ENCODE peak calls at places on chromosomes 7 and 10, in eight cellular contexts. Q is tibial nerve; X is CD8-positive, alpha-beta T cell; C is fibroblast of lung; I is mammary epithelial cell; G is pancreas; B is astrocyte; O is K562. D is an unnamed sample.

GRCh38 chr7:46943996-46944395 is 637.9 kb downstream of the TNS3 start:
- DNase-seq in C (no peak), G (no peak), I (no peak), Q (no peak), O (no peak), B (no peak), X (no peak), D (no peak)

GRCh38 chr7:30428586-30429530 is 49.7 kb downstream of the NOD1 start:
- DNase-seq in C (no peak), I (no peak), G (no peak), X (no peak), B (no peak), Q (no peak), O (no peak), D (no peak)

GRCh38 chr10:119597405-119598186 is 832 bp upstream of the TIAL1 start:
- DNase-seq in C (no peak), B (no peak), G (no peak), Q (no peak), X (no peak), I (no peak), O (no peak), D (no peak)

GRCh38 chr10:127556911-127557310 is 7.8 kb downstream of the NPS start:
- DNase-seq in G (no peak), C (no peak), I (peak; percentile 6), X (no peak), O (no peak), Q (no peak), B (no peak), D (no peak)

GRCh38 chr7:143341842-143342241 is 20.7 kb downstream of the FAM131B start:
- DNase-seq in B (no peak), G (no peak), O (no peak), I (no peak), Q (no peak), C (no peak), X (no peak), D (no peak)

GRCh38 chr7:77691892-77692491 is 4.3 kb upstream of the RSBN1L start:
- DNase-seq in O (no peak), G (no peak), I (no peak), C (no peak), B (no peak), Q (no peak), X (no peak), D (no peak)

GRCh38 chr10:12984165-12984747 is 17.3 kb downstream of the CCDC3 start:
- DNase-seq in G (no peak), Q (no peak), B (peak; percentile 79), C (peak; percentile 29), O (no peak), I (no peak), X (no peak), D (no peak)

GRCh38 chr7:45975847-45976484 is 54.9 kb upstream of the IGFBP3 start:
- DNase-seq in Q (no peak), G (no peak), O (no peak), X (no peak), C (no peak), I (no peak), B (no peak), D (no peak)

GRCh38 chr7:117259626-117260025 is 63.2 kb downstream of the WNT2 start:
- DNase-seq in B (peak; percentile 64), Q (no peak), X (no peak), O (no peak), I (peak; percentile 26), G (no peak), C (peak; percentile 18), D (no peak)

GRCh38 chr7:94397721-94398120 is 3.0 kb downstream of the COL1A2 start:
- DNase-seq in X (no peak), B (no peak), C (no peak), I (no peak), O (no peak), Q (no peak), G (no peak), D (no peak)

GRCh38 chr7:1674161-1675035 is 4.3 kb downstream of the ELFN1 start:
- DNase-seq in I (no peak), O (no peak), B (no peak), Q (no peak), X (no peak), C (no peak), G (no peak), D (peak; percentile 6)

GRCh38 chr7:20284398-20285143 is 46.1 kb upstream of the ITGB8 start:
- DNase-seq in C (no peak), X (no peak), O (no peak), I (peak; percentile 75), G (no peak), B (no peak), Q (no peak), D (no peak)

GRCh38 chr10:21194510-21194993 is 297.4 kb upstream of the NEBL start:
- DNase-seq in B (no peak), O (no peak), C (peak; percentile 73), X (no peak), G (no peak), Q (no peak), I (peak; percentile 63), D (no peak)

GRCh38 chr10:17835688-17836087 is 26.5 kb downstream of the MRC1 start:
- DNase-seq in C (peak; percentile 56), X (no peak), I (peak; percentile 82), O (no peak), G (no peak), Q (no peak), B (peak; percentile 94), D (no peak)

GRCh38 chr10:68231106-68231901 is 609 bp downstream of the ATOH7 start:
- DNase-seq in O (peak; percentile 80), I (peak; percentile 55), B (peak; percentile 64), C (peak; percentile 72), X (peak; percentile 1), G (peak; percentile 84), Q (peak; percentile 11), D (peak; percentile 33)

GRCh38 chr7:98870071-98870651 is 347 bp upstream of the TMEM130 start:
- DNase-seq in I (peak; percentile 34), O (peak; percentile 68), G (no peak), C (peak; percentile 16), Q (no peak), X (peak; percentile 34), B (peak; percentile 47), D (peak; percentile 33)

GRCh38 chr10:54318470-54318869 is 482.6 kb downstream of the PCDH15 start:
- DNase-seq in O (no peak), B (no peak), I (no peak), C (no peak), G (no peak), Q (no peak), X (no peak), D (no peak)

GRCh38 chr10:27558612-27559020 is 54.5 kb downstream of the RAB18 start:
- DNase-seq in B (peak; percentile 19), I (peak; percentile 40), O (peak; percentile 60), C (peak; percentile 76), X (no peak), Q (peak; percentile 49), G (no peak), D (no peak)

GRCh38 chr7:28355553-28356319 is 56.6 kb upstream of the CREB5 start:
- DNase-seq in C (no peak), G (no peak), Q (no peak), X (no peak), B (peak; percentile 24), O (no peak), I (no peak), D (no peak)

GRCh38 chr7:102019461-102019860 is 202.0 kb downstream of the CUX1 start:
- DNase-seq in O (no peak), I (no peak), X (no peak), G (no peak), B (no peak), Q (no peak), C (no peak), D (no peak)
- H3K36me3 ChIP-seq in O (peaks cover 6% of the 10 kb centered on the region), I (no peaks in the 10 kb centered on the region), X (no peaks in the 10 kb centered on the region), G (no peaks in the 10 kb centered on the region), B (no peaks in the 10 kb centered on the region), Q (no peaks in the 10 kb centered on the region), C (no peaks in the 10 kb centered on the region), D (peaks cover 6% of the 10 kb centered on the region)

GRCh38 chr10:19762026-19762425 is 54.2 kb upstream of the PLXDC2 start:
- DNase-seq in B (peak; percentile 55), X (no peak), O (no peak), I (peak; percentile 24), C (peak; percentile 11), Q (no peak), G (no peak), D (no peak)
- H3K36me3 ChIP-seq in B (no peaks in the 10 kb centered on the region), X (no peaks in the 10 kb centered on the region), O (no peaks in the 10 kb centered on the region), I (no peaks in the 10 kb centered on the region), C (no peaks in the 10 kb centered on the region), Q (no peaks in the 10 kb centered on the region), G (no peaks in the 10 kb centered on the region), D (no peaks in the 10 kb centered on the region)

GRCh38 chr10:96619120-96619519 is 32.3 kb upstream of the TM9SF3 start:
- DNase-seq in B (no peak), I (no peak), G (no peak), C (no peak), X (no peak), O (peak; percentile 85), Q (no peak), D (no peak)
- H3K36me3 ChIP-seq in B (no peaks in the 10 kb centered on the region), I (no peaks in the 10 kb centered on the region), G (peaks cover 4% of the 10 kb centered on the region), C (no peaks in the 10 kb centered on the region), X (no peaks in the 10 kb centered on the region), O (no peaks in the 10 kb centered on the region), Q (no peaks in the 10 kb centered on the region), D (no peaks in the 10 kb centered on the region)

DNA sequence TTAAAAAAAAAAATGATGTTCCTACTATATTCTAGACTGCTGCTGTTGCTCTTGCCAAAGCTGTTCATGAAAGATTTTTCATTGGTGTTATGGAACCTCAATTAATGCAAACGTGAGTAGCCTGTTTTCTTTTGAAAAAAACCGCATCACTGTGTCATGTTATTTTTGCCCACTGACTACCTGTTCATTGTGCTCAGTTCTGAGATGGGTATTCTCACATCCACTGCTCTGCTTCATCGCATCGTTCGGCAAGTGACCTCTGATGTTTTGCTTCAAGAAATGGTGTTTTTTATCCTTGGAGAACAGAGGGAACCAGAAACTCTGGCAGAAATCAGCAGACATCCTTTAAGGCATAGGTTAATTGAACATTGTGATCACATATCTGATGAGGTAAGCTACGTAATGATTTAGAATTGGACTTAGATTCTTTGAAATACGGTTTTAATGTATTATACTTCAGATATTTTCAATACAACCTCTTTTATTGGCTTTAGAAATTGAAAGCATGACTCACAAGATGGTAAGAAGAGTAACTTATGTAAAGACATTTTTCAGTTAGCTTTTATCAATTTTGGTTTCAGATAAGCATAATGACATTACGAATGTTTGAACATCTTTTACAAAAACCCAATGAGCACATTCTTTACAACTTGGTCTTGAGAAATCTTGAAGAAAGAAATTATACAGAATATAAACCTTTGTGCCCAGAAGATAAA is 24.6 kb downstream of the FHIP2A start:
- DNase-seq in X (no peak), Q (no peak), O (no peak), B (no peak), C (no peak), G (no peak), I (no peak), D (no peak)
- H3K36me3 ChIP-seq in X (peaks cover 29% of the 10 kb centered on the region), Q (no peaks in the 10 kb centered on the region), O (peaks cover 35% of the 10 kb centered on the region), B (peaks cover 68% of the 10 kb centered on the region), C (peaks cover 6% of the 10 kb centered on the region), G (peaks cover 15% of the 10 kb centered on the region), I (peaks cover 35% of the 10 kb centered on the region), D (peaks cover 98% of the 10 kb centered on the region)

GRCh38 chr10:7231420-7232414 is 179.1 kb downstream of the SFMBT2 start:
- DNase-seq in X (no peak), C (no peak), O (peak; percentile 10), B (peak; percentile 7), G (no peak), Q (no peak), I (no peak), D (no peak)
- H3K36me3 ChIP-seq in X (peaks cover 22% of the 10 kb centered on the region), C (no peaks in the 10 kb centered on the region), O (peaks cover 14% of the 10 kb centered on the region), B (no peaks in the 10 kb centered on the region), G (no peaks in the 10 kb centered on the region), Q (no peaks in the 10 kb centered on the region), I (no peaks in the 10 kb centered on the region), D (no peaks in the 10 kb centered on the region)

D was measured in tibial artery.